ENCODE peak calls at places on chromosomes 7 and 10, in seven cellular contexts. W is SK-N-SH, M is HepG2, U is GM12878, D is GM12891, H is K562, P is H1. S is an unnamed sample.

GRCh38 chr7:108572487-108572886 is 2.8 kb downstream of the DNAJB9 start:
- DNase-seq in W (no peak), M (no peak), U (no peak), D (no peak), H (no peak), P (no peak), S (no peak)

GRCh38 chr7:20220824-20221547 is 3.8 kb upstream of the MACC1 start:
- DNase-seq in W (no peak), M (no peak), U (no peak), D (no peak), H (peak), P (no peak), S (no peak)

GRCh38 chr10:76444034-76444800 is 1012.8 kb downstream of the LRMDA start:
- DNase-seq in W (no peak), M (no peak), U (no peak), D (no peak), H (no peak), P (no peak), S (no peak)

GRCh38 chr7:29278362-29279070 is 83.9 kb downstream of the CHN2 start:
- DNase-seq in W (no peak), M (no peak), U (no peak), D (no peak), H (no peak), P (no peak), S (no peak)

GRCh38 chr7:149456770-149457421 is 4.0 kb downstream of the ZNF777 start:
- DNase-seq in W (no peak), M (no peak), U (no peak), D (no peak), H (no peak), P (no peak), S (no peak)

GRCh38 chr7:158450476-158451124 is 137.0 kb downstream of the PTPRN2 start:
- DNase-seq in W (no peak), M (no peak), U (no peak), D (no peak), H (no peak), P (no peak), S (no peak)

GRCh38 chr7:78499966-78500365 is 701.4 kb downstream of the PHTF2 start:
- DNase-seq in W (no peak), M (no peak), U (no peak), D (no peak), H (no peak), P (no peak), S (no peak)

GRCh38 chr7:102222445-102222844 is 64.2 kb upstream of the SH2B2 start:
- DNase-seq in W (no peak), M (no peak), U (no peak), D (no peak), H (no peak), P (no peak), S (no peak)

GRCh38 chr10:124756156-124756555 is 12.0 kb upstream of the FAM53B start:
- DNase-seq in W (no peak), M (no peak), U (no peak), D (no peak), H (no peak), P (no peak), S (no peak)

GRCh38 chr10:49362596-49363260 is 33.2 kb downstream of the DRGX start:
- DNase-seq in W (no peak), M (peak), U (peak), D (peak), H (no peak), P (no peak), S (no peak)

GRCh38 chr7:108973075-108973474 is 403.4 kb downstream of the DNAJB9 start:
- DNase-seq in W (peak), M (no peak), U (no peak), D (no peak), H (no peak), P (no peak), S (no peak)

GRCh38 chr10:70255329-70256299 is 22.4 kb upstream of the PPA1 start:
- DNase-seq in W (no peak), M (peak), U (no peak), D (no peak), H (peak), P (no peak), S (no peak)

GRCh38 chr7:66167773-66168367 is 37.3 kb upstream of the TPST1 start:
- DNase-seq in W (peak), M (peak), U (no peak), D (no peak), H (no peak), P (no peak), S (no peak)

GRCh38 chr7:81190997-81191747 is 272.3 kb upstream of the SEMA3C start:
- DNase-seq in W (no peak), M (peak), U (no peak), D (no peak), H (peak), P (no peak), S (no peak)

GRCh38 chr10:90274721-90275468 is 573.5 kb downstream of the KIF20B start:
- DNase-seq in W (no peak), M (no peak), U (no peak), D (no peak), H (no peak), P (no peak), S (no peak)

GRCh38 chr7:55148571-55148970 is 129.8 kb downstream of the EGFR start:
- DNase-seq in W (no peak), M (no peak), U (no peak), D (no peak), H (no peak), P (no peak), S (no peak)

GRCh38 chr7:40199076-40199802 is 64.4 kb downstream of the SUGCT start:
- DNase-seq in W (peak), M (no peak), U (no peak), D (no peak), H (peak), P (no peak), S (no peak)

GRCh38 chr10:132266594-132267161 is 41.1 kb downstream of the STK32C start:
- DNase-seq in W (no peak), M (no peak), U (no peak), D (no peak), H (no peak), P (no peak), S (no peak)

GRCh38 chr7:88095-88926 is 104.1 kb upstream of the FAM20C start:
- DNase-seq in W (no peak), M (no peak), U (no peak), D (no peak), H (no peak), P (no peak), S (no peak)

GRCh38 chr10:25813511-25813910 is 120.5 kb upstream of the MYO3A start:
- DNase-seq in W (no peak), M (no peak), U (no peak), D (no peak), H (no peak), P (no peak), S (no peak)

GRCh38 chr7:39908973-39909372 is 41.1 kb upstream of the CDK13 start:
- DNase-seq in W (no peak), M (no peak), U (no peak), D (no peak), H (no peak), P (no peak), S (no peak)

GRCh38 chr10:117647306-117647705 is 104.8 kb downstream of the EMX2 start:
- DNase-seq in W (no peak), M (no peak), U (no peak), D (no peak), H (no peak), P (no peak), S (no peak)

GRCh38 chr10:127649642-127650041 is 87.3 kb upstream of the FOXI2 start:
- DNase-seq in W (peak), M (peak), U (no peak), D (no peak), H (peak), P (peak), S (no peak)

GRCh38 chr10:79004311-79004710 is 64.5 kb upstream of the ZMIZ1 start:
- DNase-seq in W (no peak), M (no peak), U (no peak), D (no peak), H (no peak), P (no peak), S (no peak)

GRCh38 chr7:99929730-99930053 is 272 bp upstream of the GJC3 start:
- DNase-seq in W (no peak), M (no peak), U (no peak), D (no peak), H (no peak), P (no peak), S (no peak)

GRCh38 chr7:99930376-99930775 is 956 bp upstream of the GJC3 start:
- DNase-seq in W (no peak), M (no peak), U (no peak), D (no peak), H (no peak), P (no peak), S (no peak)

GRCh38 chr7:99927536-99927935 is 1.9 kb downstream of the GJC3 start:
- DNase-seq in W (no peak), M (no peak), U (no peak), D (no peak), H (no peak), P (no peak), S (no peak)

GRCh38 chr7:99928188-99928587 is 1.2 kb downstream of the GJC3 start:
- DNase-seq in W (no peak), M (no peak), U (no peak), D (no peak), H (no peak), P (no peak), S (no peak)

GRCh38 chr7:99928994-99929729 is at the start of gene GJC3:
- DNase-seq in W (peak), M (peak), U (no peak), D (peak), H (peak), P (no peak), S (no peak)
- TF ChIP-seq POLR2AphosphoS5 in W (no peak), M (peak), U (no peak), D (no peak), H (no peak), P (no peak), S (no peak)

DNA sequence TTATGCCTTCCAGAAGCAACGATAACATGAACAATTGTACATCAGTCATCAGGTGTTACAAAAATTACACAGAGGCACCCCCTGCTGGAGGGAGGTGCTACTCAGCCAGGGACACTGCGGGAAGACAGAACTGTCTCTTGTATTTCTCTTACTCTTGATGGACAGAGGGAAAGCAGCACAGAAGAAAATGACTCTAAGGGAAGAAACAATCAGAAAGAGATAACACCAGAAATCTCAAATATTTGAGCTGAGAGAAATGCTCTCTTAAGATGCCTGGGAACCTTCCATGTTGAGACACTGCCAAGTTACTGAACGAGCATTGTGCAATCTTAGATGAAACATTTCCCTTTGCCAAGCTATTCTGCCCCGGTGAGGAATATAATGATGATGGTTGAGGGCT is 227.6 kb upstream of the NPSR1 start:
- DNase-seq in W (peak), M (peak), U (no peak), D (peak), H (peak), P (no peak), S (no peak)
- TF ChIP-seq TAF1 in W (no peak), M (no peak), U (no peak), D (no peak), H (no peak), P (no peak), S (no peak)

DNA sequence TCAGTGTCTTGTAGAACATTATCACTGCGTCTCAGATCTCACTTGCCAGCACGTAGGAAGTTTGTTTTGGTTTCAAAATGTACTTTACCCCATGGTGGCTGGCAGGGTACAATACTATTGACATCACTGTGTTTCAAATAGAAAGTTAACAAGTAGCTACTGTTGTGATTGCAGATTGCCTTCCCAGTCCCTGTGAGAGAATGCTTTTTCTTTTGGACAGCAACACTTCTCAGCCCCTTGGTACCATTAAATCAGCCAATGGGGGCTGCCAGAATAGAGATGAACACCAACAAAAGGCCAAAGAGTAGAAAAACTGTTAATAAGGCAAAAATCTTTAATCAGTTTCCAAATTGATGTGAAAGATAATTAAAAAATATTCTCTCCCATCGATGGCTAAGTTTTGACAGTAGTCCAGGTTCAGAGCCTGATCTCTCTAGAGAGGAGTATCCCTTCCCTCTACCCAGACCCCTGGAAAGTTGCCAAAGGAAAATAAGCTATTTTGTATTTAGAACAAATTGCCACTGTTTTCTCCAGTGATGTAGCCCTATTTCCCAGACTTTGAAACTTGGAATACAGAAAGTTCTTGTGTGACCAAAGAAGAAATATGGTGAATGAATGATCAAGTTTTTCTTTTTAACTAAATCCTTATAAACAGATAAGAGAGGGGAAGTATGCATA is 34.9 kb downstream of the SMNDC1 start:
- DNase-seq in W (no peak), M (peak), U (no peak), D (no peak), H (no peak), P (no peak), S (no peak)
- TF ChIP-seq POLR2AphosphoS5 in W (no peak), M (no peak), U (no peak), D (no peak), H (no peak), P (no peak), S (no peak)

DNA sequence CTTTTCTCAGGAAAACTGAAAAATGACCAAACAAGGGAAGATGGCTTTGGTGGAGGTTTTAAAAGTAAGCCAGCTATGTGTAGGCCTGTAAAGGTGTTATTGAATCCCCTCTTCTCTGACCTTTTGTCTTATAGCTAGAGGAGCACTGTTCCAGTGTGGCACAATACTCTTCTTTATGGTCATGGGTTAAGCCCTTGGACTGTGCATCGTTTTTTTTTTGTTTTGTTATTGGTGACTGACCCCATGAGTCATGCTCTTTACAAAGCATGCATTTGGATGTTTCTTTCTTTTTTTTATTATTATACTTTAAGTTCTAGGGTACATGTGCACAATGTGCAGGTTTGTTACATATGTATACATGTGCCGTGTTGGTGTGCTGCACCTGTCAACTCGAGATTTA is 19.6 kb upstream of the FAM25A start:
- DNase-seq in W (no peak), M (peak), U (no peak), D (no peak), H (no peak), P (no peak), S (no peak)
- TF ChIP-seq TAF1 in W (no peak), M (no peak), U (no peak), D (no peak), H (no peak), P (no peak), S (no peak)

GRCh38 chr7:70356324-70356797 is 758.1 kb downstream of the AUTS2 start:
- DNase-seq in W (no peak), M (no peak), U (no peak), D (no peak), H (no peak), P (no peak), S (no peak)

GRCh38 chr7:70356975-70357374 is 758.7 kb downstream of the AUTS2 start:
- DNase-seq in W (no peak), M (no peak), U (no peak), D (no peak), H (no peak), P (no peak), S (no peak)

GRCh38 chr7:70353948-70354335 is 755.7 kb downstream of the AUTS2 start:
- DNase-seq in W (peak), M (no peak), U (no peak), D (no peak), H (no peak), P (no peak), S (no peak)

GRCh38 chr7:70354409-70355169 is 756.3 kb downstream of the AUTS2 start:
- DNase-seq in W (peak), M (no peak), U (no peak), D (no peak), H (no peak), P (no peak), S (no peak)

DNA sequence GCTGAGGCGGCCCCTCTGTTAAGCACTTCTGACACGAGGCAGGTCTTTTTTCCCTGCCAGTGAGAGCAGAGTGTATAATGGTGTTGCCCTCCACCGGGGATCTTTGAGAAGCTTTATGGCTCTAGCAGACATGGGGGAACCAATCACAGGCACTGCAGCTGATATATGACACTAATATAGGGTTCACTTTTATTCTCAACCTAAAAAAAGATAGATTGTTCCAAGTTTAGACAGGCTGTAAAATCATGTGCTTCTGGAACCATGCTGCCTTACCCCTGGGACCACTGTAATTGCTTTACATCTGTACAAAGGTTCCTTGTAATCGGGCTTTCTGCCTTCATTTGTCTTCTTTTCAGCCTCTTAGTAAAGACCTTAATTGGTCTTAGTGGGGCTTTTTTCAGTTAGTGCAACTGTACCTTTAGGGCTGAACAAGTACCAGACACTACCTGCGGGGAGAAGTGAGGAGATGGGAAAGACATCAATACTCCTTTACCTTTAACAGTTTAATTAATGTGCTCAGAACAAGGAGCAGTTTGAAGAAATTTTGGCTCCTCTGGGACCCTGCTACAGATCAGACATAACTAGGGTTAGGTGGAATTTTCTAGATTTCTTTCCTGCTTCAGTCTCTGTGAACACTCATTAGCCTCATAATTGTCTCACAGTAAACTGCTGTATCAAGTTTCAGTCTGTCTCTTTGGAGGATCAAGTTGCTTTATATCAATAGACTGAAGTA is 757.5 kb downstream of the AUTS2 start:
- DNase-seq in W (no peak), M (no peak), U (no peak), D (no peak), H (no peak), P (no peak), S (no peak)
- TF ChIP-seq POLR2AphosphoS5 in W (no peak), M (no peak), U (no peak), D (no peak), H (no peak), P (no peak), S (no peak)

DNA sequence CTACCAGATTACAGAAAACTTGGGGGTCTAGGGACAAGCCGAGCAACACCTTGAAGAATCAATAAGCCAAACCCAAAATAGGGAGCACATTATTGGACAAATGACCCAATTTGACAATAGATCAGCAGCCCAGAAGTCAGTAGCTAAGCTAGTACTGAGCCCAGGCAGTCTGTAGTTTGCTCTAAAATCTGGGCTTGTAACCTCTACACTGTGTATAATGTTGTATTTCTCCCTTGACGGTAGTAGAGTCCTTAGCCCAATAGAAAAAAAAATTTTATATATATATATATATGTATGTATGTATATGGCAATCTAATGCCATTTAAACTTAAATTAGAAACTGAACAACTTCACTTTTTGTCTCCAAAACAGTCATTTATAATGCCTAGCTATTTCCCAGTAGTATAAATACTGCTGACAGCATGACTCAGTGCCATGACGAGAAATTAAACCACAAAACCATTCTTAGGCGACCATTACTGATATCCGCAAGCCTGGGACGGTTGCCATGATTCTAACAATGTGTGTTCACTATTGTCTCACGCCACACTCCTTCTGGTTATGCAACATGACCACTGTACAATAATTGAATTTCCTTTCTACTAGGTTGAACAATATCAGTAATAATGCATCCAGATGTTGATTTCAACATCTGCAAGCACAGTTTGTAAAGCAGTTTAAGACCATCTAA is 110.5 kb downstream of the IPMK start:
- DNase-seq in W (no peak), M (no peak), U (no peak), D (no peak), H (no peak), P (no peak), S (no peak)
- TF ChIP-seq TAF1 in W (no peak), M (no peak), U (no peak), D (no peak), H (no peak), P (no peak), S (no peak)

S was measured in GM12892.